ENCODE peak calls at places on chromosomes 11 and 22, in seven cellular contexts. D, I, Z, L, N, O and X are unnamed samples.

GRCh38 chr11:29343465-29344333 is 673.1 kb downstream of the KCNA4 start:
- DNase-seq in D (peak; percentile 40), I (peak; percentile 50), Z (no peak), L (peak; percentile 23), N (peak; percentile 64), O (peak; percentile 9), X (no peak)

GRCh38 chr22:38513063-38513462 is 7.0 kb upstream of the DDX17 start:
- DNase-seq in D (no peak), I (no peak), Z (no peak), L (no peak), N (no peak), O (peak; percentile 32), X (no peak)

GRCh38 chr22:17368144-17368726 is 1.0 kb upstream of the CECR2 start:
- DNase-seq in D (no peak), I (no peak), Z (no peak), L (no peak), N (no peak), O (no peak), X (no peak)

GRCh38 chr11:6405039-6405667 is 13.7 kb downstream of the APBB1 start:
- DNase-seq in D (peak; percentile 15), I (no peak), Z (no peak), L (no peak), N (peak; percentile 12), O (no peak), X (no peak)

GRCh38 chr11:61414547-61414946 is 15.2 kb downstream of the CPSF7 start:
- DNase-seq in D (no peak), I (no peak), Z (no peak), L (no peak), N (no peak), O (no peak), X (no peak)

GRCh38 chr11:133929401-133930052 is 27.2 kb downstream of the IGSF9B start:
- DNase-seq in D (no peak), I (no peak), Z (no peak), L (no peak), N (no peak), O (no peak), X (no peak)

GRCh38 chr11:31636983-31637382 is 127.4 kb downstream of the ELP4 start:
- DNase-seq in D (no peak), I (no peak), Z (no peak), L (no peak), N (no peak), O (no peak), X (no peak)

GRCh38 chr22:41620646-41621098 is at the start of gene DESI1:
- DNase-seq in D (peak; percentile 43), I (no peak), Z (no peak), L (no peak), N (peak; percentile 19), O (no peak), X (no peak)

GRCh38 chr11:95262994-95263764 is 32.2 kb upstream of the SESN3 start:
- DNase-seq in D (no peak), I (no peak), Z (no peak), L (no peak), N (no peak), O (no peak), X (no peak)

GRCh38 chr22:21921184-21921721 is 31.4 kb downstream of the PPM1F start:
- DNase-seq in D (no peak), I (no peak), Z (no peak), L (no peak), N (no peak), O (no peak), X (no peak)